ENCODE peak calls at places on chromosome 9, in eight cellular contexts. U is epithelial cell of esophagus, B is tibial artery, M is LNCaP clone FGC, A is endodermal cell, R is psoas muscle, T is choroid plexus epithelial cell, D is left ventricle myocardium inferior. V is an unnamed sample.

GRCh38 chr9:113875917-113876805 is at the start of gene ZNF618:
- DNase-seq in U (peak; percentile 58), B (no peak), M (no peak), A (peak; percentile 75), R (peak; percentile 30), T (no peak), D (peak; percentile 31), V (no peak)

GRCh38 chr9:6512085-6512657 is 99.2 kb downstream of the UHRF2 start:
- DNase-seq in U (no peak), B (no peak), M (no peak), A (no peak), R (no peak), T (no peak), D (no peak), V (no peak)

GRCh38 chr9:91315191-91315590 is 46.5 kb downstream of the AUH start:
- DNase-seq in U (peak; percentile 27), B (no peak), M (no peak), A (peak; percentile 59), R (no peak), T (no peak), D (no peak), V (no peak)

GRCh38 chr9:88458716-88459115 is 70.5 kb downstream of the SPIN1 start:
- DNase-seq in U (no peak), B (no peak), M (no peak), A (no peak), R (no peak), T (peak; percentile 86), D (no peak), V (no peak)

GRCh38 chr9:108565651-108566378 is 290.0 kb downstream of the ACTL7B start:
- DNase-seq in U (peak; percentile 92), B (peak; percentile 61), M (peak; percentile 83), A (peak; percentile 78), R (peak; percentile 30), T (peak; percentile 93), D (no peak), V (peak; percentile 70)

GRCh38 chr9:111582888-111583287 is 16.6 kb downstream of the PTGR1 start:
- DNase-seq in U (peak; percentile 71), B (no peak), M (no peak), A (no peak), R (peak; percentile 17), T (no peak), D (no peak), V (no peak)

GRCh38 chr9:88776717-88777497 is 214.4 kb upstream of the S1PR3 start:
- DNase-seq in U (peak; percentile 84), B (no peak), M (no peak), A (no peak), R (no peak), T (peak; percentile 96), D (no peak), V (no peak)

GRCh38 chr9:73038089-73038509 is 85.2 kb upstream of the ALDH1A1 start:
- DNase-seq in U (no peak), B (no peak), M (no peak), A (no peak), R (no peak), T (no peak), D (no peak), V (no peak)

GRCh38 chr9:132609829-132610228 is 27.4 kb downstream of the BARHL1 start:
- DNase-seq in U (peak; percentile 71), B (no peak), M (no peak), A (no peak), R (no peak), T (peak; percentile 79), D (no peak), V (no peak)

GRCh38 chr9:109894921-109895758 is 115.1 kb downstream of the PALM2AKAP2 start:
- DNase-seq in U (no peak), B (no peak), M (no peak), A (no peak), R (no peak), T (peak; percentile 34), D (no peak), V (no peak)

GRCh38 chr9:135030711-135031245 is 56.7 kb upstream of the OLFM1 start:
- DNase-seq in U (no peak), B (no peak), M (no peak), A (no peak), R (no peak), T (no peak), D (no peak), V (no peak)

GRCh38 chr9:90001756-90002155 is 396.9 kb downstream of the GADD45G start:
- DNase-seq in U (no peak), B (no peak), M (no peak), A (no peak), R (no peak), T (no peak), D (no peak), V (no peak)

GRCh38 chr9:2228132-2228531 is 213.0 kb downstream of the SMARCA2 start:
- DNase-seq in U (no peak), B (no peak), M (no peak), A (peak; percentile 82), R (no peak), T (no peak), D (no peak), V (no peak)

GRCh38 chr9:93211654-93212001 is 27.7 kb downstream of the WNK2 start:
- DNase-seq in U (no peak), B (no peak), M (no peak), A (no peak), R (no peak), T (no peak), D (no peak), V (no peak)

GRCh38 chr9:6852243-6852963 is 94.6 kb downstream of the KDM4C start:
- DNase-seq in U (peak; percentile 38), B (no peak), M (no peak), A (peak; percentile 22), R (no peak), T (peak; percentile 45), D (no peak), V (no peak)

GRCh38 chr9:21695443-21695842 is 107.0 kb upstream of the MTAP start:
- DNase-seq in U (no peak), B (no peak), M (no peak), A (no peak), R (no peak), T (no peak), D (no peak), V (no peak)

GRCh38 chr9:21695874-21696341 is 106.5 kb upstream of the MTAP start:
- DNase-seq in U (no peak), B (no peak), M (no peak), A (no peak), R (no peak), T (no peak), D (no peak), V (no peak)

GRCh38 chr9:21694424-21694823 is 108.0 kb upstream of the MTAP start:
- DNase-seq in U (no peak), B (no peak), M (no peak), A (no peak), R (no peak), T (no peak), D (no peak), V (no peak)

GRCh38 chr9:21692390-21692789 is 110.0 kb upstream of the MTAP start:
- DNase-seq in U (no peak), B (no peak), M (no peak), A (no peak), R (no peak), T (no peak), D (no peak), V (no peak)

DNA sequence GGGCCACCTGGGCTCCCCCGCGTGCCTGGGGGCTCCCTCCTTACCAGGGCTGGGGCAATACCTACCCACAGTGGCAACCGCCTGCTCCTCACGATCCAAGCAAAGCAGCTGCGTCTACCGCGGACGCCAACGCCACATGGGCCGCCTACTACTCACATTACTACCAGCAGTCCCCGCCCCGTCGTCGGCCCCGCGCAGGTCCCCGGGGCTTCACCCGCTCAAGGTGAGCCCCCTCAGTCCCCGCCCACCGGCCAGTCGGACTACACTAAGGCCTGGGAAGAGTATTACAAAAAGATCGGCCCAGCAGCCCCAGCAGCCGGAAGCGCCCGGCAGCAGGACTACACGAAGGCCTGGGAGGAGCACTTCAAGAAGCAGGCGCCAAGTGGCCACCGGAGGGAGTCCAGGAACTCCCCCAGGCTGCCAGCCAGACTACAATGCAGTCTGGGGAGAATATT is 106.0 kb upstream of the MTAP start:
- DNase-seq in U (no peak), B (no peak), M (no peak), A (peak; percentile 93), R (no peak), T (peak; percentile 56), D (no peak), V (no peak)
- TF ChIP-seq CTCF in U (no peak), B (no peak), M (no peak), A (peak; percentile 63), R (no peak), T (peak; percentile 56), D (no peak), V (no peak)

GRCh38 chr9:131609116-131609830 is 64.0 kb downstream of the PRRT1B start:
- DNase-seq in U (peak; percentile 69), B (peak; percentile 54), M (no peak), A (peak; percentile 60), R (peak; percentile 51), T (peak; percentile 62), D (peak; percentile 61), V (peak; percentile 49)
- H3K4me3 ChIP-seq in U (no peak overlapping the region), B (no peak overlapping the region), M (no peak overlapping the region), A (no peak overlapping the region), R (peak overlapping the region; percentile 31), T (peak overlapping the region; percentile 8), D (peak overlapping the region; percentile 45), V (no peak overlapping the region)

GRCh38 chr9:127934248-127934647 is 3.4 kb downstream of the DPM2 start:
- DNase-seq in U (no peak), B (no peak), M (no peak), A (no peak), R (no peak), T (no peak), D (no peak), V (no peak)
- TF ChIP-seq CTCF in U (no peak), B (no peak), M (no peak), A (no peak), R (no peak), T (no peak), D (no peak), V (no peak)

GRCh38 chr9:133700861-133701320 is 37.3 kb downstream of the SARDH start:
- DNase-seq in U (no peak), B (no peak), M (no peak), A (no peak), R (no peak), T (peak; percentile 32), D (no peak), V (no peak)
- H3K4me3 ChIP-seq in U (no peak overlapping the region), B (no peak overlapping the region), M (no peak overlapping the region), A (no peak overlapping the region), R (no peak overlapping the region), T (no peak overlapping the region), D (no peak overlapping the region), V (no peak overlapping the region)

GRCh38 chr9:131503626-131504465 is 1.1 kb downstream of the POMT1 start:
- DNase-seq in U (peak; percentile 72), B (no peak), M (no peak), A (peak; percentile 70), R (no peak), T (peak; percentile 20), D (no peak), V (no peak)
- TF ChIP-seq CTCF in U (no peak), B (no peak), M (no peak), A (no peak), R (no peak), T (no peak), D (no peak), V (no peak)